ENCODE peak calls at places on chromosome 19, in four cellular contexts. I, T, L and W are unnamed samples.

GRCh38 chr19:55437410-55437809 is 5.7 kb downstream of the SHISA7 start:
- DNase-seq in I (peak; percentile 64), T (peak; percentile 48), L (no peak), W (no peak)

GRCh38 chr19:44968118-44968517 is 12.9 kb downstream of the CLPTM1 start:
- DNase-seq in I (no peak), T (no peak), L (no peak), W (no peak)

GRCh38 chr19:56333506-56333905 is 18.9 kb upstream of the ZSCAN5A start:
- DNase-seq in I (peak; percentile 40), T (peak; percentile 73), L (no peak), W (no peak)

GRCh38 chr19:3496392-3497273 is 3.8 kb downstream of the DOHH start:
- DNase-seq in I (no peak), T (no peak), L (no peak), W (no peak)

GRCh38 chr19:21238670-21239069 is 90.5 kb downstream of the ZNF708 start:
- DNase-seq in I (no peak), T (no peak), L (no peak), W (no peak)

GRCh38 chr19:47013041-47013517 is 6.6 kb upstream of the NPAS1 start:
- DNase-seq in I (peak; percentile 78), T (peak; percentile 37), L (no peak), W (no peak)

GRCh38 chr19:52896431-52897148 is 845 bp downstream of the ZNF320 start:
- DNase-seq in I (peak; percentile 21), T (no peak), L (no peak), W (no peak)

GRCh38 chr19:6185093-6185824 is 49.8 kb downstream of the ACSBG2 start:
- DNase-seq in I (no peak), T (no peak), L (no peak), W (no peak)

GRCh38 chr19:24033962-24034342 is 53.0 kb upstream of the ZNF254 start:
- DNase-seq in I (peak; percentile 65), T (no peak), L (no peak), W (no peak)

GRCh38 chr19:56841194-56841546 is 644 bp upstream of the PEG3 start:
- DNase-seq in I (no peak), T (no peak), L (no peak), W (no peak)

GRCh38 chr19:29549105-29550070 is 23.6 kb downstream of the VSTM2B start:
- DNase-seq in I (no peak), T (no peak), L (no peak), W (no peak)

GRCh38 chr19:2084993-2085720 is 11.0 kb downstream of the MOB3A start:
- DNase-seq in I (peak; percentile 47), T (peak; percentile 100), L (peak; percentile 96), W (no peak)

GRCh38 chr19:7272856-7273578 is 21.2 kb downstream of the INSR start:
- DNase-seq in I (no peak), T (no peak), L (peak; percentile 64), W (peak; percentile 75)

DNA sequence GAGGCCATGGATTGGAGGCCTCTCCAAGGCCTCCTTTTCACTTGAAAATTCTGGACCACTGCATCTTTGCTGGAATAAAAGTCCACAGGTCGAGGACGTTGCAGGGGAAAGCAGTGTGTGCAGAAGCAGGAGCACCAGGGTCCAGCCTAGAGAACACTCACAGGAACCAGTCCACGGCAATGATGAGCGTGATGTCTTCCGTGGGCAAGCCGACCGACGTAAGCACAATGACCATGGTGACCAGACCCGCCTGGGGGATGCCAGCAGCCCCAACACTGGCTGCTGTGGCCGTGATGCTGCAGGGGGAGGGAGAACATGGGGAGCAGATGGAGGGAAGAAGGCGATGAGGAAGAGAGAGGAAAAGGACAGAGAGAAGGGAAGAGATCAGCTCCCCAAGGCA is 11.5 kb downstream of the OR7C2 start:
- DNase-seq in I (no peak), T (no peak), L (no peak), W (no peak)
- TF ChIP-seq EZH2 in I (no peak), T (no peak), L (no peak), W (no peak)

GRCh38 chr19:43769256-43769655 is 11.5 kb downstream of the KCNN4 start:
- DNase-seq in I (no peak), T (no peak), L (no peak), W (no peak)
- H3K27ac ChIP-seq in I (no peak overlapping the region), T (no peak overlapping the region), L (no peak overlapping the region), W (no peak overlapping the region)

DNA sequence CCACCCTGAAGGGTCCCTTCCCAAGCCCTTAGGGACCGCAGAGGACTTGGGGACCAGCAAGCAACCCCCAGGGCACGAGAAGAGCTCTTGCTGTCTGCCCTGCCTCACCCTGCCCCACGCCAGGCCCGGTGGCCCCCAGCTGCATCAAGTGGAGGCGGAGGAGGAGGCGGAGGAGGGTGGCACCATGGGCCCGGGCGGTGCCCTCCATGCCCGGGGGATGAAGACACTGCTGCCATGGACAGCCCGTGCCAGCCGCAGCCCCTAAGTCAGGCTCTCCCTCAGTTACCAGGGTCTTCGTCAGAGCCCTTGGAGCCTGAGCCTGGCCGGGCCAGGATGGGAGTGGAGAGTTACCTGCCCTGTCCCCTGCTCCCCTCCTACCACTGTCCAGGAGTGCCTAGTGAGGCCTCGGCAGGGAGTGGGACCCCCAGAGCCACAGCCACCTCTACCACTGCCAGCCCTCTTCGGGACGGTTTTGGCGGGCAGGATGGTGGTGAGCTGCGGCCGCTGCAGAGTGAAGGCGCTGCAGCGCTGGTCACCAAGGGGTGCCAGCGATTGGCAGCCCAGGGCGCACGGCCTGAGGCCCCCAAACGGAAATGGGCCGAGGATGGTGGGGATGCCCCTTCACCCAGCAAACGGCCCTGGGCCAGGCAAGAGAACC is 1.5 kb downstream of the EGLN2 start:
- DNase-seq in I (no peak), T (no peak), L (no peak), W (no peak)
- H3K4me3 ChIP-seq in I (peak overlapping the region; percentile 82), T (peak overlapping the region; percentile 91), L (peak overlapping the region; percentile 98), W (peak overlapping the region; percentile 94)

DNA sequence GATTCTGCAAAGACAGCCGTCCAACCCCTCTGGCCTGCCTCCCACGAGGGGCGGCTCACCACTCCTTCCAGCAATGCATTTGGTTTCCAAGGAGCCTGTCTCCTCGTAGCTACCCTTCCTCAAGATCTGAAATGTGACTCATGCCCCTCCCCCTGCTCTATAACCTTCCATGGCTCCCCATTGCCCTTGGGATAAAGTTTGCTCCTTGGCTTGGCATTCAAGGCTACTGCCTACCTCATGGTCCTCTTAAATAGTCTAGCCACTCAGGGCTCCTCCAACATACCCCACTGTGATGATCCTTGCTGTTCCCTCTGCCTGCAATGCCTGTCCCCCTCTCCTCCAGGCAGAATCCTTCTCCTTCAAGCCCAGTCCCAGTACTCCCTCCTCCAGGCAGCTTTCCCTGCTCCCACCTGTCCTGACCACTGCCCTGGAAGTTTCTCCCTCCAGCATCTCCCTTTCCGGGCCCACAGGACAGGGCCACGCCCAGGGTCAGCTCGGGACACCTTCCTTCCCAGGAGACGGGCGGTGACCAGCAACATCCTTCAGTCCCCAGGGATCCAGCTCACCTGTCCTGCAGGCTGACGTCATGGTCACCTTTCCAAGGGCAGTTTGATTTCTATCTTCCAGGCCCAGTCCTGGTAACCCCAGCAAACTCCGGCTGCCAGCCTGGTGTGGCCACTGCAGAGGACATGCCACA is 19.2 kb upstream of the SEMA6B start:
- DNase-seq in I (no peak), T (no peak), L (no peak), W (no peak)
- TF ChIP-seq EZH2 in I (no peak), T (no peak), L (no peak), W (no peak)

DNA sequence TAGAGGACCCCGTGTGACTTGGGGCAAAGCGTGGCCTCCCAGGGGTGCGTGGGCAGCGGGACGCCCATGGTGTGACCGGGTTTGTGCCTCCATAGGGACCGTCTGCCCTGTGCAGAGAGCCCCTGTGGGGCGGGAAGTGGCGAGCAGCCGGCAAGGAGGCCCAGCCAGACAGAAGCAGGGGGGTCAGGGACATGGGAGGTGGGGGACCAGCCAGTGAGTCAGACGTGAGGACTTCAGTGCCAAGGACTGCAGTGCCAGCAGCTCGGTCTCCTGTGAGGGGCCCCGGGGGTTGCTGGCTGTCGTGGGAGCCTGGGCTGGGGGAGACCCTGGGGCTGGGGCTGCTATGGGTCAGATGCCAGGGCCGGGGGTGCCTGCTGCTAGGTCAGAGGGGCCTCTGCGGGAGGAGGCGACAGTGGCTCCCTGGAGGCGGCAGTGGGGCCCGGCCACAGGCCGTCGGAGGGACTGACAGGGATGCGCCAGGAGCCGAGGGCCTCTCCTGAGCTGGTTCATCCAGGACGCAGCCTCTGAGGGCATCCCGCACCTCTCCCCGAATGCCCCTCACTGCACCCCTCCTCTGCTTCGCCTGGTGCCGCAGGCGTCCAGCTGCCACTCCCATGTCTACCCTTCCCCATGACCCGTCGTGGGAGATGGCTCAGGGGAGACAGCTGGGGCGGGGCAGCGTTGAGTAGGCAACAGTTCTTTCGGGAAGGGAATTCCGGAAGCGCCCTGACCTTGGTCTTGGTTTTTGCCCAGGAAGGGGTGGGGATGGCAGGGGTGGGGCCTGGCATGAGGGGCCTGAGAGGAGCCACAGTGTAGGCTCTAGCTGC is 80.0 kb downstream of the KDM4B start:
- DNase-seq in I (no peak), T (no peak), L (no peak), W (no peak)
- H3K27ac ChIP-seq in I (no peak overlapping the region), T (no peak overlapping the region), L (no peak overlapping the region), W (no peak overlapping the region)

GRCh38 chr19:33143897-33144405 is 12.0 kb downstream of the WDR88 start:
- DNase-seq in I (peak; percentile 25), T (peak; percentile 51), L (no peak), W (no peak)
- H3K4me3 ChIP-seq in I (no peak overlapping the region), T (no peak overlapping the region), L (no peak overlapping the region), W (no peak overlapping the region)

GRCh38 chr19:41926861-41927809 is 1.1 kb downstream of the ERFL start:
- DNase-seq in I (no peak), T (no peak), L (no peak), W (no peak)
- TF ChIP-seq EZH2 in I (no peak), T (no peak), L (no peak), W (no peak)

GRCh38 chr19:1066748-1067340 is at the start of gene ARHGAP45:
- DNase-seq in I (no peak), T (peak; percentile 89), L (no peak), W (no peak)
- H3K27ac ChIP-seq in I (no peak within 1 kb of the TSS), T (peak within 1 kb of the TSS; percentile 80), L (peak within 1 kb of the TSS; percentile 95), W (no peak within 1 kb of the TSS)